ENCODE peak calls at places on chromosome 22, in four cellular contexts. G is A172, A is esophagus squamous epithelium, X is iris pigment epithelial cell. Z is an unnamed sample.

GRCh38 chr22:19463491-19464469 is 15.2 kb downstream of the UFD1 start:
- DNase-seq in G (no peak), A (no peak), X (peak), Z (no peak)

GRCh38 chr22:38080847-38081635 is 2.9 kb downstream of the SLC16A8 start:
- DNase-seq in G (no peak), A (no peak), X (peak), Z (no peak)

GRCh38 chr22:38715852-38716251 is 10.1 kb downstream of the GTPBP1 start:
- DNase-seq in G (no peak), A (no peak), X (no peak), Z (no peak)

GRCh38 chr22:49763696-49764095 is 64.0 kb downstream of the BRD1 start:
- DNase-seq in G (no peak), A (no peak), X (no peak), Z (no peak)

GRCh38 chr22:19705181-19705934 is 8.9 kb upstream of the SEPTIN5 start:
- DNase-seq in G (no peak), A (no peak), X (no peak), Z (no peak)

GRCh38 chr22:45905924-45906865 is 70.8 kb downstream of the WNT7B start:
- DNase-seq in G (no peak), A (no peak), X (peak), Z (no peak)

GRCh38 chr22:27135582-27135981 is 478.2 kb downstream of the MIAT start:
- DNase-seq in G (peak), A (no peak), X (peak), Z (peak)

GRCh38 chr22:19636696-19637355 is 77.5 kb upstream of the SEPTIN5 start:
- DNase-seq in G (no peak), A (no peak), X (no peak), Z (no peak)

GRCh38 chr22:36816635-36817428 is at the start of gene PVALB:
- DNase-seq in G (no peak), A (no peak), X (peak), Z (no peak)